ENCODE peak calls at places on chromosomes 7 and 10, in six cellular contexts. One of them, this sample, is unnamed.

GRCh38 chr10:126456632-126457031 is 68.4 kb upstream of the ADAM12 start:
- DNase-seq in suprapubic skin: no peak
- DNase-seq in testis: no peak
- DNase-seq in GM12865: no peak
- DNase-seq in brain microvascular endothelial cell: no peak
- DNase-seq in heart left ventricle: no peak
- DNase-seq in this sample: no peak

GRCh38 chr10:132387723-132388210 is 9.2 kb upstream of the PWWP2B start:
- DNase-seq in suprapubic skin: peak
- DNase-seq in testis: peak
- DNase-seq in GM12865: peak
- DNase-seq in brain microvascular endothelial cell: peak
- DNase-seq in heart left ventricle: peak
- DNase-seq in this sample: no peak

GRCh38 chr7:73647725-73648592 is 19.7 kb upstream of the VPS37D start:
- DNase-seq in suprapubic skin: no peak
- DNase-seq in testis: no peak
- DNase-seq in GM12865: no peak
- DNase-seq in brain microvascular endothelial cell: no peak
- DNase-seq in heart left ventricle: no peak
- DNase-seq in this sample: no peak

GRCh38 chr10:102504179-102504975 is 605 bp downstream of the SUFU start:
- DNase-seq in suprapubic skin: no peak
- DNase-seq in testis: peak
- DNase-seq in GM12865: peak
- DNase-seq in brain microvascular endothelial cell: no peak
- DNase-seq in heart left ventricle: no peak
- DNase-seq in this sample: peak

GRCh38 chr10:124164252-124164651 is 70.9 kb upstream of the CHST15 start:
- DNase-seq in suprapubic skin: no peak
- DNase-seq in testis: no peak
- DNase-seq in GM12865: no peak
- DNase-seq in brain microvascular endothelial cell: no peak
- DNase-seq in heart left ventricle: no peak
- DNase-seq in this sample: no peak

GRCh38 chr10:101814466-101815041 is 3.7 kb downstream of the OGA start:
- DNase-seq in suprapubic skin: no peak
- DNase-seq in testis: no peak
- DNase-seq in GM12865: peak
- DNase-seq in brain microvascular endothelial cell: no peak
- DNase-seq in heart left ventricle: no peak
- DNase-seq in this sample: no peak

GRCh38 chr7:158880973-158881372 is 24.6 kb downstream of the DYNC2I1 start:
- DNase-seq in suprapubic skin: no peak
- DNase-seq in testis: peak
- DNase-seq in GM12865: no peak
- DNase-seq in brain microvascular endothelial cell: no peak
- DNase-seq in heart left ventricle: no peak
- DNase-seq in this sample: no peak

GRCh38 chr7:152854386-152854785 is 94.8 kb downstream of the ACTR3B start:
- DNase-seq in suprapubic skin: no peak
- DNase-seq in testis: no peak
- DNase-seq in GM12865: no peak
- DNase-seq in brain microvascular endothelial cell: no peak
- DNase-seq in heart left ventricle: no peak
- DNase-seq in this sample: no peak

GRCh38 chr10:69742356-69742695 is 59.4 kb upstream of the COL13A1 start:
- DNase-seq in suprapubic skin: no peak
- DNase-seq in testis: no peak
- DNase-seq in GM12865: no peak
- DNase-seq in brain microvascular endothelial cell: no peak
- DNase-seq in heart left ventricle: no peak
- DNase-seq in this sample: no peak

GRCh38 chr10:96130326-96130758 is 245 bp downstream of the ZNF518A start:
- DNase-seq in suprapubic skin: peak
- DNase-seq in testis: no peak
- DNase-seq in GM12865: peak
- DNase-seq in brain microvascular endothelial cell: peak
- DNase-seq in heart left ventricle: peak
- DNase-seq in this sample: peak

GRCh38 chr7:43588477-43589132 is 5.7 kb downstream of the STK17A start:
- DNase-seq in suprapubic skin: no peak
- DNase-seq in testis: no peak
- DNase-seq in GM12865: no peak
- DNase-seq in brain microvascular endothelial cell: no peak
- DNase-seq in heart left ventricle: no peak
- DNase-seq in this sample: no peak

GRCh38 chr10:124732931-124733536 is 11.1 kb downstream of the FAM53B start:
- DNase-seq in suprapubic skin: no peak
- DNase-seq in testis: peak
- DNase-seq in GM12865: peak
- DNase-seq in brain microvascular endothelial cell: peak
- DNase-seq in heart left ventricle: no peak
- DNase-seq in this sample: no peak

GRCh38 chr7:108384721-108385483 is 71.3 kb downstream of the NRCAM start:
- DNase-seq in suprapubic skin: no peak
- DNase-seq in testis: no peak
- DNase-seq in GM12865: peak
- DNase-seq in brain microvascular endothelial cell: no peak
- DNase-seq in heart left ventricle: no peak
- DNase-seq in this sample: no peak
- TF ChIP-seq CTCF in suprapubic skin: no peak
- TF ChIP-seq CTCF in testis: no peak
- TF ChIP-seq CTCF in GM12865: peak
- TF ChIP-seq CTCF in brain microvascular endothelial cell: peak
- TF ChIP-seq CTCF in heart left ventricle: no peak
- TF ChIP-seq CTCF in this sample: peak

GRCh38 chr7:144011458-144012230 is 11.5 kb downstream of the OR6B1 start:
- DNase-seq in suprapubic skin: no peak
- DNase-seq in testis: no peak
- DNase-seq in GM12865: no peak
- DNase-seq in brain microvascular endothelial cell: no peak
- DNase-seq in heart left ventricle: no peak
- DNase-seq in this sample: no peak
- TF ChIP-seq CTCF in suprapubic skin: no peak
- TF ChIP-seq CTCF in testis: no peak
- TF ChIP-seq CTCF in GM12865: no peak
- TF ChIP-seq CTCF in brain microvascular endothelial cell: no peak
- TF ChIP-seq CTCF in heart left ventricle: no peak
- TF ChIP-seq CTCF in this sample: no peak

DNA sequence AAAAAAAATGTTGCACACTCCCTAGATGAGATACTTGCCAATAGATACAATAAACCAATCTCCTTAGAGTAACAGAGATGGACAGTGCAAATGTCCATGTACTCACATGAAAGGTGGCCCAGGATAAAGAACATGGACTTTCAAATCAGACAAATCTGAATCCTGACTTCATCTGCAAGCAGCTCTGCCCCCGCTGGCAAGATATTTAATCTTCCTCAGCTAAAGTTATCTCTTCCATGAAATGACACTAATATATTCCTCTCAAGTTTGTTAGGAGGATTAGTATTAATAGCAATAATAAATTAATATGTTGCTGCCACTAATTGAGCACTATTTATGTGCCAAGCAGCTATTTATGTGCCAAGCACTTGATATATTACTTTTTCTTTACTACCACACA is 148.6 kb upstream of the YAE1 start:
- DNase-seq in suprapubic skin: no peak
- DNase-seq in testis: no peak
- DNase-seq in GM12865: no peak
- DNase-seq in brain microvascular endothelial cell: no peak
- DNase-seq in heart left ventricle: no peak
- DNase-seq in this sample: no peak
- TF ChIP-seq CTCF in suprapubic skin: no peak
- TF ChIP-seq CTCF in testis: no peak
- TF ChIP-seq CTCF in GM12865: no peak
- TF ChIP-seq CTCF in brain microvascular endothelial cell: peak
- TF ChIP-seq CTCF in heart left ventricle: no peak
- TF ChIP-seq CTCF in this sample: peak

DNA sequence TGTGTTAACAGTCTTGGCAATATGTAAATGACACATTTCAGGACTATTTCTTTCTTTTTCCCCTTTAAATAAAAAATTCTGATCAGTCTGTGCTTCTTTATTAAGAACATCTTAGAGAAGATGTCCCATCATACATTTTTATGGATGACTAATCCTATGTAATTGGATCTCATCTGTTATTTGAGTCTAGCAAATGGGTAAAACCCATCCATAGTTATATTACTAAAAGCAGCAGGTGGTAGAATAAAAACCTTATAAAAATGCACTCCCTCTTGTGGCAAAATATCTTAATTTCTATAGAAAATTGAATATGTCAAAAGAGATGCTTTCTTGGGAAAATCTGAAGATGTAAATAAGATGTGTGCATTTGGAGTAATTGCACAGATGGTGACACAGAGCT is 35.3 kb downstream of the TRRAP start:
- DNase-seq in suprapubic skin: no peak
- DNase-seq in testis: no peak
- DNase-seq in GM12865: no peak
- DNase-seq in brain microvascular endothelial cell: no peak
- DNase-seq in heart left ventricle: no peak
- DNase-seq in this sample: no peak
- TF ChIP-seq CTCF in suprapubic skin: no peak
- TF ChIP-seq CTCF in testis: no peak
- TF ChIP-seq CTCF in GM12865: no peak
- TF ChIP-seq CTCF in brain microvascular endothelial cell: no peak
- TF ChIP-seq CTCF in heart left ventricle: no peak
- TF ChIP-seq CTCF in this sample: no peak

DNA sequence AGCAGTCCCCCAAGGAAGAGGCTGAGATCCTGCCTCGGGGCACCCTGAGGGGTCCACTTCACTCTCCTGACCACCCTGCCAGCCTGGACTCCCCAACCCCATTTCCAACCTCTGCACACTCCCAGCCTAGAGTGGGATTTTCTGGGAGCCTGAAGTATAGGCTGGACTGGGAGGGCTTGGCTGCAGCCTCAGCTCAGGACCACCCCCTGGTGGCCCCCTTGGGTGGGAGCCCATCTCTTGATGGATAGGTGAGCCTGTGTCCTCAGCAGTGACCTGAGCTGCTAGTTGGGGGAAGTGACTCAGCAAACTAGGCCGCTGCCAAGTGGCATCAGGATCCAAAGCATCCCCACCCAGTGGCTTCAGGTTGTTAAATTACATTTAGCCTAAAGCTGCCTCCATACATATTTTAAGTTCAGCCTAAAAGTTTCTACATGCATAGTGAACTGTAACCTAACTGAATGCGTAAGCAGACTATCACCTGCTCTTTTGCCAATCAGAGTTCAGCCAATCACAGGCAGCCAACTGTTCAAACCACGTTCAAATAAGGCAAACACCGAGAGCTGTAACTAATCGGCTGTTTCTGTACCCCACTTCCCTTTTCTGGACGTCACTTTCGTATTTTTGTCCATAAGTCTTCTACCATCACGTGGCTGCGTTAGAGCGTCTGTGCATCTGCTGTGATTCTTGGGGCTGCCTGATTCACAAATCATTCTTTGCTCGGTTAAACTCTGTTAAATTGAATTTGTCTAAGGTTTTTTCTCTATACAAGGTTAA is 144.0 kb downstream of the PLPP4 start:
- DNase-seq in suprapubic skin: no peak
- DNase-seq in testis: no peak
- DNase-seq in GM12865: peak
- DNase-seq in brain microvascular endothelial cell: no peak
- DNase-seq in heart left ventricle: no peak
- DNase-seq in this sample: no peak
- TF ChIP-seq CTCF in suprapubic skin: no peak
- TF ChIP-seq CTCF in testis: no peak
- TF ChIP-seq CTCF in GM12865: no peak
- TF ChIP-seq CTCF in brain microvascular endothelial cell: peak
- TF ChIP-seq CTCF in heart left ventricle: no peak
- TF ChIP-seq CTCF in this sample: peak

This sample was measured in type B pancreatic cell.